ENCODE peak calls at places on chromosomes 6 and 20, in four cellular contexts. P is tibial nerve, C is Peyer's patch, K is A549. V is an unnamed sample.

GRCh38 chr20:41307021-41307420 is 10.5 kb downstream of the ZHX3 start:
- DNase-seq in P (no peak), C (no peak), K (no peak), V (no peak)

GRCh38 chr6:108811490-108811889 is 36.7 kb upstream of the ARMC2 start:
- DNase-seq in P (no peak), C (no peak), K (no peak), V (no peak)

GRCh38 chr6:116924245-116924644 is 47.2 kb downstream of the RFX6 start:
- DNase-seq in P (no peak), C (no peak), K (no peak), V (no peak)

GRCh38 chr6:112717401-112717800 is 370.3 kb downstream of the RFPL4B start:
- DNase-seq in P (no peak), C (no peak), K (no peak), V (no peak)

GRCh38 chr6:1903780-1904493 is 294.2 kb downstream of the FOXC1 start:
- DNase-seq in P (no peak), C (no peak), K (no peak), V (no peak)

GRCh38 chr6:112877134-112878100 is 530.3 kb downstream of the RFPL4B start:
- DNase-seq in P (no peak), C (no peak), K (peak; percentile 2), V (no peak)

GRCh38 chr20:52003415-52003814 is 188.2 kb downstream of the ZFP64 start:
- DNase-seq in P (no peak), C (no peak), K (no peak), V (no peak)

GRCh38 chr6:133553652-133554051 is 312.5 kb downstream of the EYA4 start:
- DNase-seq in P (no peak), C (no peak), K (peak; percentile 74), V (no peak)

GRCh38 chr20:1663917-1664316 is 6.3 kb upstream of the SIRPG start:
- DNase-seq in P (no peak), C (no peak), K (no peak), V (no peak)

GRCh38 chr20:57908691-57909090 is 198.9 kb upstream of the PMEPA1 start:
- DNase-seq in P (no peak), C (no peak), K (no peak), V (no peak)

GRCh38 chr20:36737183-36737499 is 8.7 kb downstream of the NDRG3 start:
- DNase-seq in P (no peak), C (no peak), K (no peak), V (no peak)

GRCh38 chr20:43385914-43386313 is 71.8 kb upstream of the SRSF6 start:
- DNase-seq in P (no peak), C (no peak), K (no peak), V (no peak)

GRCh38 chr6:151702851-151703629 is 104.4 kb upstream of the ESR1 start:
- DNase-seq in P (no peak), C (no peak), K (no peak), V (no peak)

GRCh38 chr20:43681468-43681942 is 14.6 kb downstream of the MYBL2 start:
- DNase-seq in P (no peak), C (no peak), K (no peak), V (no peak)

GRCh38 chr6:81003156-81003555 is 749.3 kb downstream of the TENT5A start:
- DNase-seq in P (no peak), C (no peak), K (no peak), V (no peak)

GRCh38 chr20:48630342-48631075 is 197.3 kb downstream of the PREX1 start:
- DNase-seq in P (no peak), C (peak; percentile 26), K (no peak), V (no peak)

GRCh38 chr6:85008311-85009015 is 244.1 kb upstream of the TBX18 start:
- DNase-seq in P (no peak), C (no peak), K (no peak), V (no peak)

GRCh38 chr6:20215310-20215709 is 3.0 kb upstream of the MBOAT1 start:
- DNase-seq in P (no peak), C (no peak), K (no peak), V (no peak)

GRCh38 chr6:123940551-123940950 is 136.9 kb downstream of the NKAIN2 start:
- DNase-seq in P (no peak), C (no peak), K (no peak), V (no peak)

GRCh38 chr6:153023977-153024376 is 21.5 kb upstream of the MTRF1L start:
- DNase-seq in P (no peak), C (no peak), K (no peak), V (no peak)

GRCh38 chr6:51846531-51846930 is 240.9 kb downstream of the PKHD1 start:
- DNase-seq in P (no peak), C (no peak), K (no peak), V (no peak)
- TF ChIP-seq CTCF in P (no peak), C (no peak), K (no peak), V (no peak)

GRCh38 chr6:44265003-44265842 is at the start of gene NFKBIE:
- DNase-seq in P (peak; percentile 93), C (peak; percentile 96), K (peak; percentile 84), V (peak; percentile 97)
- TF ChIP-seq CTCF in P (peak; percentile 18), C (peak; percentile 9), K (peak; percentile 19), V (peak; percentile 17)

DNA sequence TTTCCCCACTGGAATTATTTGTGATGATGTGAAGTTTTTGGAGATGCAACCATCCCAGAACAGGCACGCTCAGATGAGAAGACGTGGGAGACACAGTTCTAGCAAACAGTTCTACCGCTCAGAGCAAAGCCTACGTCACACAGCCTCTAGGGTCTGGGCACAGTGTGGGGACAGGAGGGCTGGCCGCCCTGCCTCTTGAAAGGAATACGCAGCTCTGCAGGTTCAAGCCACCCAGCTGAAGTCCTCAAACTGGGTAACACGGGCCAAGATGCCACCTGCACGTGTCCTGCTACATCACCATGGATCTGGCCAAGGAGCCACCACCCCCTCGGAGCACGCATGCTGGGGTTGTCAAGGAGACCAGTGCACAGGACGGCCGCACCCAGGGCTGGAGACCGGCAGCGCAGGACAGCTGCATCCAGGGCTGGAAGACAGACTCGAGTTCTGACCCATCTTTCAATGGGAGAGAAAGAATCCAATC is 75.0 kb downstream of the NOL4L start:
- DNase-seq in P (no peak), C (no peak), K (no peak), V (no peak)
- TF ChIP-seq CTCF in P (no peak), C (no peak), K (no peak), V (no peak)

DNA sequence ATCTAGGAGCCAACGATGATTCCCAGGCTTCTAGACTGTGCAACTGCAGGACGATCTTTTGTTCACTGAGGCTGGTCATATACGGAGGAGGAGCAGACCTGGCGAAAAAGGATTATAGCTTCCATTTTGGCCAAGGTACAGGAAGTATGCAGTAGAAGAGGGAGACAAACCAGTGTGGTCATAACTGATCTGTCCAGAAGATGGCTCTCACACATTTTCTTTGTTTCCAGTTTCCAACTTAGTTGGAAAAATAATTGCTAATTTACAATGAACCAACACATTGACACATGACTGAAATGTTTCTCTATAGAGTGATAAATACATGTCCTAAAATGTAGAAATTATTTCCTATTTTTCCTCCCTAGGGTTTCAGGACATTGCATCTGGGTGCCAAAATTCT is 364.1 kb upstream of the BTBD3 start:
- DNase-seq in P (no peak), C (no peak), K (peak; percentile 29), V (no peak)
- TF ChIP-seq CTCF in P (peak; percentile 19), C (no peak), K (peak; percentile 49), V (peak; percentile 23)

DNA sequence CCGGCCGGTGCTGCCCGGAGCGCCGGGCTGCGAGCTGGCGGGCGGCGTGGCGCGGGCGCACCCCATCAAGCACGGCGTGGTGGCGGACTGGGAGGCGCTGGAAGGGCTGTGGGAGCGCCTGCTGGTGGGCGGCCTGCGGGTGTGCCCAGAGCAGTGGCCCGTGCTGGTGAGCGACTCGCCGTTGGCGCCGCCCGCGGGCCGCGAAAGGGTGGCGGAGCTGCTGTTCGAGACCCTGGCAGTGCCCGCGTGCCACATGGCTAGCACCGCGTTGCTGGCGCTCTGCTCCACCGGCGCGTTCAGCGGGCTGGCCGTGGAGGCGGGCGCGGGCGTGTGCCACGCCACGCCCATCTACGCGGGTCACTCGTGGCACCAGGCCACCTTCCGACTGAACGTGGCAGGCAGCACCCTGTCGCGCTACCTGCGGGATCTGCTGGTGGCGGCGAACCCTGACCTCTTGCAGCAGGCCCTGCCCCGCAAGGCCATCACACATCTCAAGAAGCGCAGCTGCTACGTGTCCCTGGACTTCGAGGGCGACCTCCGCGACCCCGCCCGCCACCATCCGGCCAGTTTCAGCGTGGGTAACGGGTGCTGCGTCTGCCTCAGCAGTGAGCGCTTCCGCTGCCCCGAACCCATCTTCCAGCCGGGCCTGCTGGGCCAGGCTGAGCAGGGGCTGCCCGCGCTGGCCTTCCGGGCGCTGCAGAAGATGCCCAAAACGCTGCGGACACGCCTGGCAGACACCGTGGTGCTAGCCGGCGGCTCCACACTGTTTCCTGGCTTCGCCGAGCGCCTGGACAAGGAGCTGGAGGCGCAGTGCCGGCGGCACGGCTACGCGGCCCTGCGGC is 723 bp downstream of the ACTL10 start:
- DNase-seq in P (no peak), C (peak; percentile 89), K (no peak), V (peak; percentile 86)
- TF ChIP-seq CTCF in P (no peak), C (no peak), K (peak; percentile 45), V (no peak)

GRCh38 chr6:7215140-7215539 is 97.9 kb downstream of the SSR1 start:
- DNase-seq in P (no peak), C (no peak), K (no peak), V (no peak)

GRCh38 chr6:7218586-7218985 is 94.4 kb downstream of the SSR1 start:
- DNase-seq in P (no peak), C (no peak), K (no peak), V (no peak)

GRCh38 chr6:7219310-7219709 is 93.7 kb downstream of the SSR1 start:
- DNase-seq in P (no peak), C (no peak), K (no peak), V (no peak)

GRCh38 chr6:7215798-7216231 is 97.2 kb downstream of the SSR1 start:
- DNase-seq in P (no peak), C (no peak), K (no peak), V (no peak)

DNA sequence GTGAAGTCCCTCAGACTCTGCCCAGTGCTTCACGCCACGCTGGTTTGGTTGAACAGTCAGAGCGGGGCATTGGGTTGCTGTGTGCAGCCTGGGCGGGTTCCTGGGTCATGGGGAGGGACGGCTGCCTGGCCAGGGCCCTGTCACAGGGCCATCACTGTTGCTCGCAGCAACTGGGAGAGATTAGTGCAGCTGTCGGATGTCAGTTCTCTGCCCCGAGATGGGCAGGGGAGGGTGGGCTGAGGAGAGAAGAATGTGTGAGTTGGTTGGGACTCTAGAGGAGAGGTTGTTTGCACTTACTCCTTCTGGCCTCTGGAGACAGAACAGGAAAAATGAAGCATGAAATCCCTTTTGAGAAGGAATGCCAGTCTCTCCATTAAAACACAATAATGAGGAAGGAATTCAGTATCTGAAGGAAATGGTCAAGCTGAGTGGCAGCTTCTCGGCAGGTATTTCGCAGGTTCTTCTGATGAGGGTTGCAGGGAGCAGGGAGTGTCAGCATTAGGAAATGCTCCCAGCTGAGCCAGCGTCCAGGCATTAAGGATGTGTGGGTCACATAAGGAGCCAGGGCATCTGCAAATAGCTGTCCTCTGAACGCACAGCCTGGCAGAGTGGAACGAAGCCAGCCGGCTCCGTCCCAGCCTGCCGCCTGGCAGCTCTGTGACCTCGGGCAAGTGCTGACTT is 95.9 kb downstream of the SSR1 start:
- DNase-seq in P (no peak), C (no peak), K (no peak), V (no peak)
- TF ChIP-seq CTCF in P (no peak), C (no peak), K (no peak), V (peak; percentile 14)

GRCh38 chr6:27688014-27688586 is 215.2 kb upstream of the ZNF184 start:
- DNase-seq in P (peak; percentile 57), C (peak; percentile 82), K (peak; percentile 94), V (peak; percentile 79)

GRCh38 chr6:27687154-27688013 is 214.5 kb upstream of the ZNF184 start:
- DNase-seq in P (peak; percentile 23), C (peak; percentile 85), K (peak; percentile 89), V (peak; percentile 83)

GRCh38 chr6:27679968-27680694 is 207.2 kb upstream of the ZNF184 start:
- DNase-seq in P (no peak), C (no peak), K (no peak), V (no peak)

GRCh38 chr6:27685278-27685677 is 212.4 kb upstream of the ZNF184 start:
- DNase-seq in P (no peak), C (no peak), K (no peak), V (no peak)

GRCh38 chr6:27684264-27685211 is 211.6 kb upstream of the ZNF184 start:
- DNase-seq in P (no peak), C (no peak), K (peak; percentile 93), V (no peak)
- TF ChIP-seq CTCF in P (no peak), C (no peak), K (no peak), V (no peak)